ENCODE peak calls at places on chromosomes 5 and 9, in six cellular contexts. One of them, this sample, is unnamed.

GRCh38 chr9:38144421-38144820 is 75.4 kb upstream of the SHB start:
- DNase-seq in naive B cell: no peak
- DNase-seq in tibial artery: no peak
- DNase-seq in RPMI8226: no peak
- DNase-seq in HFFc6: peak
- DNase-seq in substantia nigra: no peak
- DNase-seq in this sample: peak

GRCh38 chr9:130561056-130561455 is 18.3 kb upstream of the FUBP3 start:
- DNase-seq in naive B cell: no peak
- DNase-seq in tibial artery: no peak
- DNase-seq in RPMI8226: no peak
- DNase-seq in HFFc6: no peak
- DNase-seq in substantia nigra: no peak
- DNase-seq in this sample: no peak

GRCh38 chr5:179927834-179928233 is 20.1 kb upstream of the TBC1D9B start:
- DNase-seq in naive B cell: no peak
- DNase-seq in tibial artery: no peak
- DNase-seq in RPMI8226: no peak
- DNase-seq in HFFc6: no peak
- DNase-seq in substantia nigra: no peak
- DNase-seq in this sample: no peak

GRCh38 chr9:127555830-127556820 is 56.0 kb upstream of the STXBP1 start:
- DNase-seq in naive B cell: peak
- DNase-seq in tibial artery: peak
- DNase-seq in RPMI8226: no peak
- DNase-seq in HFFc6: peak
- DNase-seq in substantia nigra: no peak
- DNase-seq in this sample: peak

GRCh38 chr5:160198148-160198545 is 31.2 kb upstream of the FABP6 start:
- DNase-seq in naive B cell: no peak
- DNase-seq in tibial artery: no peak
- DNase-seq in RPMI8226: no peak
- DNase-seq in HFFc6: no peak
- DNase-seq in substantia nigra: no peak
- DNase-seq in this sample: no peak

GRCh38 chr9:129489838-129490582 is 130.9 kb downstream of the C9orf50 start:
- DNase-seq in naive B cell: no peak
- DNase-seq in tibial artery: peak
- DNase-seq in RPMI8226: no peak
- DNase-seq in HFFc6: no peak
- DNase-seq in substantia nigra: no peak
- DNase-seq in this sample: no peak

GRCh38 chr5:17120209-17120608 is 97.2 kb upstream of the BASP1 start:
- DNase-seq in naive B cell: no peak
- DNase-seq in tibial artery: no peak
- DNase-seq in RPMI8226: no peak
- DNase-seq in HFFc6: no peak
- DNase-seq in substantia nigra: no peak
- DNase-seq in this sample: no peak

GRCh38 chr5:121982500-121983261 is 20.9 kb downstream of the SRFBP1 start:
- DNase-seq in naive B cell: no peak
- DNase-seq in tibial artery: no peak
- DNase-seq in RPMI8226: no peak
- DNase-seq in HFFc6: no peak
- DNase-seq in substantia nigra: no peak
- DNase-seq in this sample: no peak

GRCh38 chr5:118651002-118651401 is 337.3 kb downstream of the DTWD2 start:
- DNase-seq in naive B cell: no peak
- DNase-seq in tibial artery: no peak
- DNase-seq in RPMI8226: no peak
- DNase-seq in HFFc6: no peak
- DNase-seq in substantia nigra: no peak
- DNase-seq in this sample: no peak

GRCh38 chr9:34826999-34827538 is 117.1 kb upstream of the CCL21 start:
- DNase-seq in naive B cell: no peak
- DNase-seq in tibial artery: no peak
- DNase-seq in RPMI8226: no peak
- DNase-seq in HFFc6: no peak
- DNase-seq in substantia nigra: no peak
- DNase-seq in this sample: no peak

GRCh38 chr9:38018964-38019602 is 49.9 kb downstream of the SHB start:
- DNase-seq in naive B cell: no peak
- DNase-seq in tibial artery: no peak
- DNase-seq in RPMI8226: no peak
- DNase-seq in HFFc6: peak
- DNase-seq in substantia nigra: peak
- DNase-seq in this sample: peak

GRCh38 chr5:116482394-116482793 is 92.2 kb downstream of the SEMA6A start:
- DNase-seq in naive B cell: no peak
- DNase-seq in tibial artery: no peak
- DNase-seq in RPMI8226: no peak
- DNase-seq in HFFc6: no peak
- DNase-seq in substantia nigra: no peak
- DNase-seq in this sample: peak

GRCh38 chr5:65062684-65063083 is 294.0 kb downstream of the CWC27 start:
- DNase-seq in naive B cell: no peak
- DNase-seq in tibial artery: peak
- DNase-seq in RPMI8226: no peak
- DNase-seq in HFFc6: peak
- DNase-seq in substantia nigra: no peak
- DNase-seq in this sample: peak

GRCh38 chr9:114989600-114990410 is 59.4 kb upstream of the TNFSF8 start:
- DNase-seq in naive B cell: no peak
- DNase-seq in tibial artery: no peak
- DNase-seq in RPMI8226: no peak
- DNase-seq in HFFc6: no peak
- DNase-seq in substantia nigra: no peak
- DNase-seq in this sample: no peak

GRCh38 chr5:87403409-87403808 is 9.3 kb downstream of the CCNH start:
- DNase-seq in naive B cell: no peak
- DNase-seq in tibial artery: no peak
- DNase-seq in RPMI8226: no peak
- DNase-seq in HFFc6: no peak
- DNase-seq in substantia nigra: no peak
- DNase-seq in this sample: no peak

GRCh38 chr9:114491430-114492003 is 13.8 kb downstream of the WHRN start:
- DNase-seq in naive B cell: no peak
- DNase-seq in tibial artery: no peak
- DNase-seq in RPMI8226: no peak
- DNase-seq in HFFc6: no peak
- DNase-seq in substantia nigra: no peak
- DNase-seq in this sample: no peak

GRCh38 chr9:37423508-37423907 is 1.0 kb downstream of the GRHPR start:
- DNase-seq in naive B cell: no peak
- DNase-seq in tibial artery: no peak
- DNase-seq in RPMI8226: no peak
- DNase-seq in HFFc6: no peak
- DNase-seq in substantia nigra: no peak
- DNase-seq in this sample: no peak

This sample was measured in AG08396.